ENCODE peak calls at places on chromosome 6, in eight cellular contexts. One of them, this sample, is unnamed.

GRCh38 chr6:36035240-36035639 is 7.6 kb downstream of the MAPK14 start:
- DNase-seq in activated T-cell treated with anti-CD3 and anti-CD28 coated beads for 1 hour: no peak
- DNase-seq in foreskin melanocyte: no peak
- DNase-seq in RPMI7951: no peak
- DNase-seq in IMR-90: peak
- DNase-seq in breast epithelium: no peak
- DNase-seq in stimulated activated CD4-positive, alpha-beta T cell treated with anti-CD3 and anti-CD28 coated beads, Interleukin-2, amount 100 ng/mL, for 48 hours: no peak
- DNase-seq in uterus: no peak
- DNase-seq in this sample: no peak

GRCh38 chr6:109595998-109596397 is 95.0 kb downstream of the AK9 start:
- DNase-seq in activated T-cell treated with anti-CD3 and anti-CD28 coated beads for 1 hour: no peak
- DNase-seq in foreskin melanocyte: peak
- DNase-seq in RPMI7951: peak
- DNase-seq in IMR-90: peak
- DNase-seq in breast epithelium: no peak
- DNase-seq in stimulated activated CD4-positive, alpha-beta T cell treated with anti-CD3 and anti-CD28 coated beads, Interleukin-2, amount 100 ng/mL, for 48 hours: no peak
- DNase-seq in uterus: no peak
- DNase-seq in this sample: no peak

GRCh38 chr6:54801669-54802068 is 44.9 kb upstream of the FAM83B start:
- DNase-seq in activated T-cell treated with anti-CD3 and anti-CD28 coated beads for 1 hour: no peak
- DNase-seq in foreskin melanocyte: peak
- DNase-seq in RPMI7951: peak
- DNase-seq in IMR-90: peak
- DNase-seq in breast epithelium: no peak
- DNase-seq in stimulated activated CD4-positive, alpha-beta T cell treated with anti-CD3 and anti-CD28 coated beads, Interleukin-2, amount 100 ng/mL, for 48 hours: no peak
- DNase-seq in uterus: no peak
- DNase-seq in this sample: no peak

GRCh38 chr6:117389227-117390057 is 36.3 kb downstream of the ROS1 start:
- DNase-seq in activated T-cell treated with anti-CD3 and anti-CD28 coated beads for 1 hour: no peak
- DNase-seq in foreskin melanocyte: no peak
- DNase-seq in RPMI7951: peak
- DNase-seq in IMR-90: no peak
- DNase-seq in breast epithelium: no peak
- DNase-seq in stimulated activated CD4-positive, alpha-beta T cell treated with anti-CD3 and anti-CD28 coated beads, Interleukin-2, amount 100 ng/mL, for 48 hours: no peak
- DNase-seq in uterus: no peak
- DNase-seq in this sample: no peak

GRCh38 chr6:32110632-32111031 is 1.5 kb upstream of the TNXB start:
- DNase-seq in activated T-cell treated with anti-CD3 and anti-CD28 coated beads for 1 hour: no peak
- DNase-seq in foreskin melanocyte: no peak
- DNase-seq in RPMI7951: no peak
- DNase-seq in IMR-90: no peak
- DNase-seq in breast epithelium: no peak
- DNase-seq in stimulated activated CD4-positive, alpha-beta T cell treated with anti-CD3 and anti-CD28 coated beads, Interleukin-2, amount 100 ng/mL, for 48 hours: no peak
- DNase-seq in uterus: no peak
- DNase-seq in this sample: peak

GRCh38 chr6:17599885-17600526 is at the start of gene FAM8A1:
- DNase-seq in activated T-cell treated with anti-CD3 and anti-CD28 coated beads for 1 hour: peak
- DNase-seq in foreskin melanocyte: peak
- DNase-seq in RPMI7951: peak
- DNase-seq in IMR-90: peak
- DNase-seq in breast epithelium: peak
- DNase-seq in stimulated activated CD4-positive, alpha-beta T cell treated with anti-CD3 and anti-CD28 coated beads, Interleukin-2, amount 100 ng/mL, for 48 hours: peak
- DNase-seq in uterus: peak
- DNase-seq in this sample: peak

GRCh38 chr6:52650946-52651345 is 20.0 kb upstream of the TMEM14A start:
- DNase-seq in activated T-cell treated with anti-CD3 and anti-CD28 coated beads for 1 hour: no peak
- DNase-seq in foreskin melanocyte: no peak
- DNase-seq in RPMI7951: peak
- DNase-seq in IMR-90: peak
- DNase-seq in breast epithelium: no peak
- DNase-seq in stimulated activated CD4-positive, alpha-beta T cell treated with anti-CD3 and anti-CD28 coated beads, Interleukin-2, amount 100 ng/mL, for 48 hours: no peak
- DNase-seq in uterus: peak
- DNase-seq in this sample: no peak

GRCh38 chr6:43990275-43990626 is 137.0 kb downstream of the MRPL14 start:
- DNase-seq in activated T-cell treated with anti-CD3 and anti-CD28 coated beads for 1 hour: no peak
- DNase-seq in foreskin melanocyte: no peak
- DNase-seq in RPMI7951: peak
- DNase-seq in IMR-90: peak
- DNase-seq in breast epithelium: no peak
- DNase-seq in stimulated activated CD4-positive, alpha-beta T cell treated with anti-CD3 and anti-CD28 coated beads, Interleukin-2, amount 100 ng/mL, for 48 hours: no peak
- DNase-seq in uterus: peak
- DNase-seq in this sample: peak

GRCh38 chr6:14079971-14080370 is 37.6 kb upstream of the CD83 start:
- DNase-seq in activated T-cell treated with anti-CD3 and anti-CD28 coated beads for 1 hour: no peak
- DNase-seq in foreskin melanocyte: peak
- DNase-seq in RPMI7951: peak
- DNase-seq in IMR-90: no peak
- DNase-seq in breast epithelium: no peak
- DNase-seq in stimulated activated CD4-positive, alpha-beta T cell treated with anti-CD3 and anti-CD28 coated beads, Interleukin-2, amount 100 ng/mL, for 48 hours: no peak
- DNase-seq in uterus: no peak
- DNase-seq in this sample: no peak

GRCh38 chr6:117795234-117795633 is 111.8 kb upstream of the SLC35F1 start:
- DNase-seq in activated T-cell treated with anti-CD3 and anti-CD28 coated beads for 1 hour: no peak
- DNase-seq in foreskin melanocyte: no peak
- DNase-seq in RPMI7951: no peak
- DNase-seq in IMR-90: no peak
- DNase-seq in breast epithelium: no peak
- DNase-seq in stimulated activated CD4-positive, alpha-beta T cell treated with anti-CD3 and anti-CD28 coated beads, Interleukin-2, amount 100 ng/mL, for 48 hours: no peak
- DNase-seq in uterus: no peak
- DNase-seq in this sample: no peak

GRCh38 chr6:40947876-40948514 is 91.0 kb downstream of the UNC5CL start:
- DNase-seq in activated T-cell treated with anti-CD3 and anti-CD28 coated beads for 1 hour: no peak
- DNase-seq in foreskin melanocyte: no peak
- DNase-seq in RPMI7951: peak
- DNase-seq in IMR-90: peak
- DNase-seq in breast epithelium: no peak
- DNase-seq in stimulated activated CD4-positive, alpha-beta T cell treated with anti-CD3 and anti-CD28 coated beads, Interleukin-2, amount 100 ng/mL, for 48 hours: no peak
- DNase-seq in uterus: no peak
- DNase-seq in this sample: no peak

GRCh38 chr6:109455161-109455501 is 441 bp downstream of the MICAL1 start:
- DNase-seq in activated T-cell treated with anti-CD3 and anti-CD28 coated beads for 1 hour: no peak
- DNase-seq in foreskin melanocyte: no peak
- DNase-seq in RPMI7951: no peak
- DNase-seq in IMR-90: no peak
- DNase-seq in breast epithelium: no peak
- DNase-seq in stimulated activated CD4-positive, alpha-beta T cell treated with anti-CD3 and anti-CD28 coated beads, Interleukin-2, amount 100 ng/mL, for 48 hours: peak
- DNase-seq in uterus: no peak
- DNase-seq in this sample: no peak

GRCh38 chr6:156351346-156351966 is 425.7 kb upstream of the ARID1B start:
- DNase-seq in activated T-cell treated with anti-CD3 and anti-CD28 coated beads for 1 hour: no peak
- DNase-seq in foreskin melanocyte: no peak
- DNase-seq in RPMI7951: no peak
- DNase-seq in IMR-90: no peak
- DNase-seq in breast epithelium: no peak
- DNase-seq in stimulated activated CD4-positive, alpha-beta T cell treated with anti-CD3 and anti-CD28 coated beads, Interleukin-2, amount 100 ng/mL, for 48 hours: no peak
- DNase-seq in uterus: no peak
- DNase-seq in this sample: no peak

GRCh38 chr6:101290346-101290745 is 103.2 kb upstream of the GRIK2 start:
- DNase-seq in activated T-cell treated with anti-CD3 and anti-CD28 coated beads for 1 hour: no peak
- DNase-seq in foreskin melanocyte: no peak
- DNase-seq in RPMI7951: peak
- DNase-seq in IMR-90: no peak
- DNase-seq in breast epithelium: no peak
- DNase-seq in stimulated activated CD4-positive, alpha-beta T cell treated with anti-CD3 and anti-CD28 coated beads, Interleukin-2, amount 100 ng/mL, for 48 hours: no peak
- DNase-seq in uterus: no peak
- DNase-seq in this sample: no peak

GRCh38 chr6:169250660-169251059 is 3.0 kb downstream of the THBS2 start:
- DNase-seq in activated T-cell treated with anti-CD3 and anti-CD28 coated beads for 1 hour: no peak
- DNase-seq in foreskin melanocyte: peak
- DNase-seq in RPMI7951: peak
- DNase-seq in IMR-90: peak
- DNase-seq in breast epithelium: no peak
- DNase-seq in stimulated activated CD4-positive, alpha-beta T cell treated with anti-CD3 and anti-CD28 coated beads, Interleukin-2, amount 100 ng/mL, for 48 hours: no peak
- DNase-seq in uterus: peak
- DNase-seq in this sample: no peak

GRCh38 chr6:4549556-4550226 is 226.5 kb upstream of the CDYL start:
- DNase-seq in activated T-cell treated with anti-CD3 and anti-CD28 coated beads for 1 hour: no peak
- DNase-seq in foreskin melanocyte: no peak
- DNase-seq in RPMI7951: no peak
- DNase-seq in IMR-90: no peak
- DNase-seq in breast epithelium: no peak
- DNase-seq in stimulated activated CD4-positive, alpha-beta T cell treated with anti-CD3 and anti-CD28 coated beads, Interleukin-2, amount 100 ng/mL, for 48 hours: no peak
- DNase-seq in uterus: no peak
- DNase-seq in this sample: no peak

GRCh38 chr6:79277109-79277508 is 42.6 kb upstream of the HMGN3 start:
- DNase-seq in activated T-cell treated with anti-CD3 and anti-CD28 coated beads for 1 hour: no peak
- DNase-seq in foreskin melanocyte: peak
- DNase-seq in RPMI7951: peak
- DNase-seq in IMR-90: peak
- DNase-seq in breast epithelium: no peak
- DNase-seq in stimulated activated CD4-positive, alpha-beta T cell treated with anti-CD3 and anti-CD28 coated beads, Interleukin-2, amount 100 ng/mL, for 48 hours: no peak
- DNase-seq in uterus: no peak
- DNase-seq in this sample: no peak

GRCh38 chr6:116022841-116023380 is 37.8 kb downstream of the FRK start:
- DNase-seq in activated T-cell treated with anti-CD3 and anti-CD28 coated beads for 1 hour: no peak
- DNase-seq in foreskin melanocyte: no peak
- DNase-seq in RPMI7951: no peak
- DNase-seq in IMR-90: no peak
- DNase-seq in breast epithelium: no peak
- DNase-seq in stimulated activated CD4-positive, alpha-beta T cell treated with anti-CD3 and anti-CD28 coated beads, Interleukin-2, amount 100 ng/mL, for 48 hours: no peak
- DNase-seq in uterus: no peak
- DNase-seq in this sample: no peak

This sample was measured in left ventricle myocardium superior.